ENCODE peak calls at places on chromosomes 11 and 22, in four cellular contexts. One of them, this sample, is unnamed.

GRCh38 chr22:22207845-22208564 is 36.6 kb upstream of the VPREB1 start:
- DNase-seq in IMR-90: peak; percentile 70
- DNase-seq in left lung: no peak
- DNase-seq in stomach: peak; percentile 76
- DNase-seq in this sample: peak; percentile 61

GRCh38 chr11:101721270-101721669 is 137.5 kb upstream of the TRPC6 start:
- DNase-seq in IMR-90: peak; percentile 1
- DNase-seq in left lung: no peak
- DNase-seq in stomach: no peak
- DNase-seq in this sample: no peak

GRCh38 chr11:35617687-35618496 is at the start of gene FJX1:
- DNase-seq in IMR-90: peak; percentile 95
- DNase-seq in left lung: peak; percentile 80
- DNase-seq in stomach: no peak
- DNase-seq in this sample: peak; percentile 21

GRCh38 chr22:39179841-39180335 is 27.4 kb upstream of the CBX7 start:
- DNase-seq in IMR-90: no peak
- DNase-seq in left lung: no peak
- DNase-seq in stomach: no peak
- DNase-seq in this sample: no peak

GRCh38 chr11:73342633-73343032 is 33.6 kb upstream of the RELT start:
- DNase-seq in IMR-90: no peak
- DNase-seq in left lung: peak; percentile 74
- DNase-seq in stomach: no peak
- DNase-seq in this sample: no peak

GRCh38 chr22:20062766-20063083 is 17.3 kb upstream of the DGCR8 start:
- DNase-seq in IMR-90: peak; percentile 55
- DNase-seq in left lung: no peak
- DNase-seq in stomach: no peak
- DNase-seq in this sample: no peak

GRCh38 chr22:29359469-29359868 is 28.9 kb downstream of the AP1B1 start:
- DNase-seq in IMR-90: peak; percentile 53
- DNase-seq in left lung: no peak
- DNase-seq in stomach: peak; percentile 70
- DNase-seq in this sample: peak; percentile 59

GRCh38 chr22:19806213-19807160 is 45.9 kb downstream of the TBX1 start:
- DNase-seq in IMR-90: no peak
- DNase-seq in left lung: peak; percentile 90
- DNase-seq in stomach: peak; percentile 86
- DNase-seq in this sample: peak; percentile 92

GRCh38 chr11:118305726-118306125 is 1.2 kb downstream of the CD3E start:
- DNase-seq in IMR-90: no peak
- DNase-seq in left lung: no peak
- DNase-seq in stomach: no peak
- DNase-seq in this sample: no peak

GRCh38 chr11:74138021-74138420 is 32.8 kb downstream of the C2CD3 start:
- DNase-seq in IMR-90: peak; percentile 78
- DNase-seq in left lung: no peak
- DNase-seq in stomach: no peak
- DNase-seq in this sample: no peak

GRCh38 chr22:18104566-18104965 is 6.0 kb upstream of the TUBA8 start:
- DNase-seq in IMR-90: peak; percentile 26
- DNase-seq in left lung: no peak
- DNase-seq in stomach: no peak
- DNase-seq in this sample: no peak

GRCh38 chr11:87092159-87092558 is 54.4 kb downstream of the TMEM135 start:
- DNase-seq in IMR-90: no peak
- DNase-seq in left lung: no peak
- DNase-seq in stomach: no peak
- DNase-seq in this sample: no peak

GRCh38 chr11:106379712-106380111 is 302.2 kb downstream of the AASDHPPT start:
- DNase-seq in IMR-90: no peak
- DNase-seq in left lung: no peak
- DNase-seq in stomach: no peak
- DNase-seq in this sample: no peak

GRCh38 chr22:31080848-31081649 is at the start of gene SMTN:
- DNase-seq in IMR-90: peak; percentile 85
- DNase-seq in left lung: peak; percentile 96
- DNase-seq in stomach: peak; percentile 96
- DNase-seq in this sample: peak; percentile 98

GRCh38 chr11:114082415-114082748 is 22.9 kb downstream of the ZBTB16 start:
- DNase-seq in IMR-90: no peak
- DNase-seq in left lung: no peak
- DNase-seq in stomach: no peak
- DNase-seq in this sample: peak; percentile 53

GRCh38 chr11:23314162-23314561 is 453.9 kb upstream of the CCDC179 start:
- DNase-seq in IMR-90: no peak
- DNase-seq in left lung: no peak
- DNase-seq in stomach: no peak
- DNase-seq in this sample: no peak

GRCh38 chr11:15216678-15217077 is 102.0 kb downstream of the INSC start:
- DNase-seq in IMR-90: no peak
- DNase-seq in left lung: no peak
- DNase-seq in stomach: no peak
- DNase-seq in this sample: no peak

GRCh38 chr11:13355191-13355590 is 77.6 kb downstream of the BMAL1 start:
- DNase-seq in IMR-90: no peak
- DNase-seq in left lung: no peak
- DNase-seq in stomach: no peak
- DNase-seq in this sample: no peak

GRCh38 chr22:32395107-32395506 is 16.9 kb downstream of the RTCB start:
- DNase-seq in IMR-90: no peak
- DNase-seq in left lung: no peak
- DNase-seq in stomach: no peak
- DNase-seq in this sample: no peak

GRCh38 chr11:74134661-74135515 is 35.9 kb downstream of the C2CD3 start:
- DNase-seq in IMR-90: peak; percentile 32
- DNase-seq in left lung: no peak
- DNase-seq in stomach: no peak
- DNase-seq in this sample: no peak

GRCh38 chr22:35746946-35747703 is 29.5 kb downstream of the APOL5 start:
- DNase-seq in IMR-90: peak; percentile 80
- DNase-seq in left lung: no peak
- DNase-seq in stomach: no peak
- DNase-seq in this sample: no peak

GRCh38 chr11:72237112-72237931 is 6.7 kb downstream of the PHOX2A start:
- DNase-seq in IMR-90: no peak
- DNase-seq in left lung: no peak
- DNase-seq in stomach: no peak
- DNase-seq in this sample: no peak

GRCh38 chr11:118917488-118918127 is 8.1 kb downstream of the BCL9L start:
- DNase-seq in IMR-90: peak; percentile 91
- DNase-seq in left lung: peak; percentile 86
- DNase-seq in stomach: no peak
- DNase-seq in this sample: peak; percentile 84

GRCh38 chr11:113666584-113666983 is 39.5 kb downstream of the TMPRSS5 start:
- DNase-seq in IMR-90: no peak
- DNase-seq in left lung: no peak
- DNase-seq in stomach: no peak
- DNase-seq in this sample: no peak

GRCh38 chr22:20239063-20239950 is 28.8 kb downstream of the RTN4R start:
- DNase-seq in IMR-90: peak; percentile 17
- DNase-seq in left lung: no peak
- DNase-seq in stomach: no peak
- DNase-seq in this sample: no peak

GRCh38 chr22:39332441-39333064 is 13.1 kb upstream of the RPL3 start:
- DNase-seq in IMR-90: no peak
- DNase-seq in left lung: no peak
- DNase-seq in stomach: peak; percentile 63
- DNase-seq in this sample: no peak

GRCh38 chr22:48299124-48299523 is 1528.5 kb downstream of the BRD1 start:
- DNase-seq in IMR-90: no peak
- DNase-seq in left lung: no peak
- DNase-seq in stomach: no peak
- DNase-seq in this sample: peak; percentile 10

GRCh38 chr11:47184711-47185304 is 1.4 kb downstream of the PACSIN3 start:
- DNase-seq in IMR-90: no peak
- DNase-seq in left lung: peak; percentile 64
- DNase-seq in stomach: peak; percentile 87
- DNase-seq in this sample: no peak

DNA sequence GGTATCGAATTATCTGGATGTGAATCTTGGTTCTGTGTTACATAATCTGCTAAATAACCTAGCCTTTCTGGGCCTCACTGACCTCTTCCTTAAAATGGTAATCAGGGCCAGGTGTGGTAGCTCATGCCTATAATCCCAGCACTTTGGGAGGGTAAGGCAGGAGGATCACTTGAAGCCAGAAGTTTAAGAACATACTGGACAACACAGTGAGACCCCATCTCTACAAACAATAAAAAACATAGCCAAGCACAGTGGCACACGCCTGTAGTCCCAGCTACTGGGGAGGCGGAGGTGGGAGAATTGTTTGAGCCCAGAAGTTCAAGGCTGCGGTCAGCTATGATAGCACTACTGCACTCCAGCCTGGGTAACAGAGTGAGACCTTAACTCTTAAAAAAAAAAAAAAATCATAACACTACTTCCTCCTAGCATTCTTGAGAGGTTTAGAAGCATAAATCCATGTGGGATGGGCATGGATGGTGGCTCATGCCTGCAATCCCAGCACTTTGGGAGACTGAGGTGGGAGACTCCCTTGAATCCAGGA is 72.5 kb downstream of the C11orf65 start:
- DNase-seq in IMR-90: no peak
- DNase-seq in left lung: no peak
- DNase-seq in stomach: no peak
- DNase-seq in this sample: no peak
- H3K9me3 ChIP-seq in IMR-90: no peaks in the 10 kb centered on the region
- H3K9me3 ChIP-seq in left lung: no peaks in the 10 kb centered on the region
- H3K9me3 ChIP-seq in stomach: no peaks in the 10 kb centered on the region
- H3K9me3 ChIP-seq in this sample: no peaks in the 10 kb centered on the region

DNA sequence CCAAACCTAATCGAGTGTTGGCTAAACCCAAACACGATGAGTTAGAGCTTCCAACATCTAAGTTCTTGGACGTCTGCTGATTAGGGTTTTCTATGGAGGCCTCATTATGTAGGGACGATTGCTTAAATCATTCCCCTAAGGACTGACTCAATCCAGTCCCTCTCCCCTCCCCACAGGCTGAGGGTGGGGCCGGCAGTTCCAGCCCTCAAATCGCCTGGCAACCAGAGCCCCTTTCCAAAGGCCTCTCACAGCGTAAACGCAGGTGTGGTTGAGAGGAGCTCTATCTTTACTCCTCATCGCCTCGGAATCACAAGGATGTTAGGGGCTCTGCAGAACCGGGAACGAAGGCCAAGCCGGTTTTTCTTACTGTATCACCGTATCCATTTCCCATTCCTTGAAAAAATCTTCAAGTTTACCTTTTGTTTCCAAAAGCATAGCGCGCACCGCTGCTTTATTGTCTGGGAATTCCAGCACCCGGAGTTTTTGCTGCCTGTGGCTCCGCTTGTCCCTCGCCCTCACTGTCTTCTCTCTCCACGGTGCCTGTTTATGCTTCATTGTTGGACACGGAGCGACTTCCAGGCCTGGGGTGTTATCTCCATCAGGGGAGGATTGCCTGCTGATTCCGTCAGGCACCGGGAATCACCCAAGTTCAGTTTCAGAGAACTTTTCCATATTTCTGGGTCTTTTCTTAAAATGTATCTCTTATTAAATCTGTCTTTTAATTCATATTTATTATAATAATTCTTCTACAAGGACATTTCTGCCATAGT is 13.8 kb upstream of the IFITM3 start:
- DNase-seq in IMR-90: no peak
- DNase-seq in left lung: no peak
- DNase-seq in stomach: no peak
- DNase-seq in this sample: no peak
- H3K4me3 ChIP-seq in IMR-90: no peak overlapping the region
- H3K4me3 ChIP-seq in left lung: no peak overlapping the region
- H3K4me3 ChIP-seq in stomach: no peak overlapping the region
- H3K4me3 ChIP-seq in this sample: no peak overlapping the region

GRCh38 chr11:70727021-70727420 is 328.7 kb downstream of the CTTN start:
- DNase-seq in IMR-90: no peak
- DNase-seq in left lung: no peak
- DNase-seq in stomach: no peak
- DNase-seq in this sample: no peak
- H3K9me3 ChIP-seq in IMR-90: peaks cover 2% of the 10 kb centered on the region
- H3K9me3 ChIP-seq in left lung: no peaks in the 10 kb centered on the region
- H3K9me3 ChIP-seq in stomach: no peaks in the 10 kb centered on the region
- H3K9me3 ChIP-seq in this sample: no peaks in the 10 kb centered on the region

GRCh38 chr11:122976396-122976733 is 5.3 kb downstream of the BSX start:
- DNase-seq in IMR-90: no peak
- DNase-seq in left lung: no peak
- DNase-seq in stomach: no peak
- DNase-seq in this sample: no peak

GRCh38 chr11:122978303-122978620 is 3.4 kb downstream of the BSX start:
- DNase-seq in IMR-90: no peak
- DNase-seq in left lung: no peak
- DNase-seq in stomach: no peak
- DNase-seq in this sample: no peak

GRCh38 chr11:122976734-122977454 is 4.7 kb downstream of the BSX start:
- DNase-seq in IMR-90: no peak
- DNase-seq in left lung: no peak
- DNase-seq in stomach: no peak
- DNase-seq in this sample: no peak

GRCh38 chr11:122979103-122979814 is 2.4 kb downstream of the BSX start:
- DNase-seq in IMR-90: no peak
- DNase-seq in left lung: no peak
- DNase-seq in stomach: no peak
- DNase-seq in this sample: no peak

DNA sequence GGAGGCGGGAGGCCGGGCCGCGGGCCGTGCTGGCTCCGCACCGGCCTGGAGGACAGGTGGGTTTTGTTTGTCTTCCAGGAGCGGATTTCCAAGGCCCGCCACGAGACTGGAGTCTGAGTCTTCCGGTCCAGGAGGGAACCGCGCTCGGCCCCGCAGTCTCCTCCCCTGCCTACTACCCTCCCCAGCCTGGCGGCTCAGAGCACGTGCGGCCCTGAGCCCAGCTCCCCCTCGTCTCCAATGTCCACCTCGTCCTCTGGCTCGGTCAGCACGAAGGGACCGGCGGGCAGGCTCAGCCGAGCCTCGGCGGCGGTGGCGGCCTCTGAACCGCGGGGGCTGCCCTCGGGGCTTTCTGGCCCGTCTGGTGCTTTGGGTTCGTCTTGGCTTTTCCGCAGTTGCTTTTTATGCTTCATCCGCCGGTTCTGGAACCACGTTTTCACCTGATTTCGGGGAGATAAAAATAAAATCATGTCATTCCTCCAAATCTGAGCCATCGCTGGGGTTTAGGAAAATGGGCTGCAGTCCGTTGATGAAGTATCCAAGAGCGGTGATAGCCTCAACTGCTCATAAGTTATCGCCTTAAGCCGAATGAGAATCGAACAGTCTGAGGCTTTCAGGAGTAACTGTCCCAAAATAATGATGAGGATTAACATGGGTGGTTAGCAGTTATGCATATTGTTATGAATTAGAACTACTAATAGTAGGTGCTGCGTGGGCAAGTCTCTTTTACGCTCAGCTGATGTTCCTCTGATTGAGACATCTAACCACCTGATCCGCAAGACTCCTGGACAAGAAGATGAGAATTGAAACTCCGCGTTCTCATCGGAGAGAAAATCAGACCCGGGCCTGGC is 4.0 kb downstream of the BSX start:
- DNase-seq in IMR-90: no peak
- DNase-seq in left lung: no peak
- DNase-seq in stomach: no peak
- DNase-seq in this sample: no peak
- H3K4me3 ChIP-seq in IMR-90: no peak overlapping the region
- H3K4me3 ChIP-seq in left lung: no peak overlapping the region
- H3K4me3 ChIP-seq in stomach: peak overlapping the region; percentile 31
- H3K4me3 ChIP-seq in this sample: no peak overlapping the region